ENCODE peak calls at places on chromosomes 4 and X, in five cellular contexts. W, M, Q, C and P are unnamed samples.

GRCh38 chr4:123939621-123940020 is 543.0 kb downstream of the SPRY1 start:
- DNase-seq in W (no peak), M (peak; percentile 81), Q (peak; percentile 5), C (peak; percentile 80), P (peak; percentile 37)

GRCh38 chr4:4752576-4753401 is 106.7 kb upstream of the MSX1 start:
- DNase-seq in W (no peak), M (no peak), Q (no peak), C (no peak), P (peak; percentile 47)

GRCh38 chr4:107392951-107393350 is 327.1 kb downstream of the PAPSS1 start:
- DNase-seq in W (no peak), M (no peak), Q (no peak), C (no peak), P (no peak)

GRCh38 chrX:24493740-24494543 is 28.9 kb downstream of the PDK3 start:
- DNase-seq in W (no peak), M (no peak), Q (no peak), C (no peak), P (no peak)

GRCh38 chr4:142091691-142092182 is 455.4 kb downstream of the IL15 start:
- DNase-seq in W (no peak), M (peak; percentile 97), Q (peak; percentile 32), C (peak; percentile 83), P (peak; percentile 93)

GRCh38 chr4:143700060-143700419 is 435 bp downstream of the FREM3 start:
- DNase-seq in W (peak; percentile 67), M (no peak), Q (no peak), C (peak; percentile 1), P (no peak)

GRCh38 chr4:183185018-183185417 is 86.0 kb downstream of the WWC2 start:
- DNase-seq in W (no peak), M (no peak), Q (no peak), C (no peak), P (no peak)

GRCh38 chrX:2691543-2692220 is 587 bp downstream of the CD99 start:
- DNase-seq in W (peak; percentile 84), M (no peak), Q (no peak), C (no peak), P (no peak)

GRCh38 chr4:185119927-185120630 is 23.0 kb upstream of the SLC25A4 start:
- DNase-seq in W (no peak), M (no peak), Q (no peak), C (no peak), P (no peak)

GRCh38 chr4:137705171-137705783 is 173.0 kb upstream of the PCDH18 start:
- DNase-seq in W (no peak), M (peak; percentile 77), Q (no peak), C (no peak), P (peak; percentile 74)

DNA sequence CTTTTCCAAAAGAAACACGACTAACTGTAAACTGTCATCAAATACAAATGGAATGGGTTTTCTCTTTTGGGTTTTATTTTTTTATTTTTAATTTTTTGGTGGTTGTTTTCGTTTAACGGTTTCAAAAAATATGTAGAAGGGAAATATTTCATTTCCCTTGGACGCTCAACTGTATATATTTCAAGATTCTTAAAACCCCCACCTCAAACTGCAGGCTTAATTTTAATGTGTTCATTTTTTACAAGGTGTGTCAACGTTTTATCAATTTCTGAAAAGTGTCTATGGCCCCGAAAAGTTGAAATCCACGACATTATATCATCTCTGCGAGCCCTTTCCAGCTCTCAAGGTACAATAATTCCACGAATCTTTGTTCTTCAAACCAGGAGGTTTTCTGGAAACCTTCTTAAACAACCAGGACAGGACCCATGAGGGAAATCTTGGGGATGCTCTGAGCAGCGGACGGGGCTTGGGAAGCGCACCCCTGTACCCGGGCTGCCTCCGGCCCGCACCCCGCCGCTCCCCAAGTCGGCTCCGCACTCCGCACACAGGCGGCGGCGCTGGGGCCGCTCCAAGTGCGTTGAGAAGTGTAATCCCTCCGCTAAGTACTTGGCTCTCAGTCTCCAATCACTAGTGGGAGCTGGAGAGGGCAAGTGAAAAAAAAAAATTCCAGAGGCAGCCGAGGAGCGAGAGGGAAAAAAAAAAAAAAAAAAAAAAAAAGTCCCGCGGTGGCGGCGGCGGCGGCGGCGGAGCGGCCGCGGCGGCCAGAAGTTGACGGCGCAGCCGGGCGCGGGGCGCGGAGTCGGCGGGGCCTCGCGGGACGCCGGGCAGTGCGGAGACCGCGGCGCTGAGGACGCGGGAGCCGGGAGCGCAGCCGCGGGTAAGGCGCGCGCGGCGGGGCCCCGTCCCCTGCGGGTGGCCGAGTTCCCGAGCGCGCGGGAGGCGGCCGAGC is at the start of gene BMPR1B:
- DNase-seq in W (peak; percentile 61), M (peak; percentile 46), Q (no peak), C (peak; percentile 65), P (no peak)
- H3K27me3 ChIP-seq in W (peaks cover 70% of the 10 kb centered on the region), M (no peaks in the 10 kb centered on the region), Q (peaks cover 28% of the 10 kb centered on the region), C (peaks cover 1% of the 10 kb centered on the region), P (peaks cover 21% of the 10 kb centered on the region)

DNA sequence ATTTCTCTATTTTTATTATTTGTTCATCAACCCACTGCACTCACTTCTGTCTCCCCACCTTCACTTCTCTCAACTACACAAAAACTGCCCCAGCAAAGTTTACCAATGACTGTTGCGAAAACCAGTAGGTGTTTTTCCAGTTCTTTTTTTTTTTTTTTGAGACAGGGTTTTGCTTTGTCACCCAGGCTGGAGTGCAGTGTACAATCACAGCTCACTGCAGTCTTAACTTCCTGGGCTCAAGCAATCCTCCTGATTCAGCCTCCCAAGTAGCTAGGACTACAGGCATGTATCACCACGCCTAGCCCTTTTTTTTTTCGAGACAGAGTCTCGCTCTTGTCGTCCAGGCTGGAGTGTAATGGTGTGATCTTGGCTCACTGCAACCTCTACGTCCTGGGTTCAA is 24.1 kb upstream of the HPRT1 start:
- DNase-seq in W (no peak), M (no peak), Q (no peak), C (no peak), P (no peak)
- TF ChIP-seq CTCF in W (no peak), M (no peak), Q (no peak), C (no peak), P (no peak)

GRCh38 chrX:10014462-10015373 is 47.6 kb downstream of the CLDN34 start:
- DNase-seq in W (peak; percentile 95), M (peak; percentile 68), Q (no peak), C (peak; percentile 77), P (peak; percentile 39)

GRCh38 chrX:10017866-10018265 is 50.7 kb downstream of the CLDN34 start:
- DNase-seq in W (no peak), M (peak; percentile 53), Q (no peak), C (peak; percentile 76), P (peak; percentile 64)

GRCh38 chrX:10012776-10013175 is 45.6 kb downstream of the CLDN34 start:
- DNase-seq in W (no peak), M (no peak), Q (no peak), C (no peak), P (no peak)

GRCh38 chrX:10016516-10017132 is 49.5 kb downstream of the CLDN34 start:
- DNase-seq in W (no peak), M (no peak), Q (no peak), C (no peak), P (no peak)

GRCh38 chrX:10015711-10016515 is 48.8 kb downstream of the CLDN34 start:
- DNase-seq in W (peak; percentile 68), M (no peak), Q (no peak), C (no peak), P (no peak)
- H3K4me3 ChIP-seq in W (peak overlapping the region; percentile 65), M (peak overlapping the region; percentile 63), Q (peak overlapping the region; percentile 53), C (peak overlapping the region; percentile 53), P (peak overlapping the region; percentile 57)

GRCh38 chrX:50756276-50756675 is 57.7 kb downstream of the SHROOM4 start:
- DNase-seq in W (no peak), M (no peak), Q (no peak), C (peak; percentile 39), P (no peak)
- H3K27me3 ChIP-seq in W (no peaks in the 10 kb centered on the region), M (no peaks in the 10 kb centered on the region), Q (no peaks in the 10 kb centered on the region), C (peaks cover 2% of the 10 kb centered on the region), P (no peaks in the 10 kb centered on the region)